ENCODE peak calls at places on chromosomes 5 and 9, in six cellular contexts. E is NB4; K is H54; B is stimulated activated CD4-positive, alpha-beta T cell treated with anti-CD3 and anti-CD28 coated beads, Interleukin-12 subunit alpha, Interleukin-12 subunit beta, amount 100 ng/mL, for 24 hours; I is chondrocyte; X is cardiac fibroblast. U is an unnamed sample.

GRCh38 chr5:138287252-138287651 is 12.8 kb upstream of the GFRA3 start:
- DNase-seq in E (peak), K (no peak), B (no peak), I (no peak), X (no peak), U (peak)

GRCh38 chr9:133781828-133782135 is 43.6 kb upstream of the SARDH start:
- DNase-seq in E (no peak), K (no peak), B (no peak), I (peak), X (no peak), U (no peak)

GRCh38 chr5:123454236-123454911 is 31.2 kb upstream of the CEP120 start:
- DNase-seq in E (peak), K (no peak), B (no peak), I (no peak), X (peak), U (no peak)

GRCh38 chr5:128146671-128147070 is 63.1 kb downstream of the SLC12A2 start:
- DNase-seq in E (no peak), K (no peak), B (no peak), I (no peak), X (no peak), U (no peak)

GRCh38 chr9:124869466-124869985 is 7.6 kb downstream of the ARPC5L start:
- DNase-seq in E (peak), K (no peak), B (no peak), I (no peak), X (no peak), U (no peak)

GRCh38 chr9:17928768-17929167 is 349.9 kb downstream of the SH3GL2 start:
- DNase-seq in E (no peak), K (no peak), B (no peak), I (no peak), X (no peak), U (no peak)

GRCh38 chr5:160266752-160267345 is 37.5 kb downstream of the FABP6 start:
- DNase-seq in E (no peak), K (no peak), B (no peak), I (no peak), X (no peak), U (no peak)

GRCh38 chr5:38404667-38405276 is 146.4 kb downstream of the EGFLAM start:
- DNase-seq in E (no peak), K (no peak), B (no peak), I (no peak), X (no peak), U (no peak)

GRCh38 chr5:36177715-36178556 is 26.0 kb downstream of the SKP2 start:
- DNase-seq in E (peak), K (no peak), B (no peak), I (no peak), X (peak), U (peak)

GRCh38 chr5:31581498-31582099 is 49.5 kb downstream of the C5orf22 start:
- DNase-seq in E (peak), K (no peak), B (no peak), I (no peak), X (peak), U (peak)

GRCh38 chr5:179257190-179257741 is 88.0 kb downstream of the ADAMTS2 start:
- DNase-seq in E (no peak), K (no peak), B (no peak), I (peak), X (no peak), U (no peak)

GRCh38 chr9:37381094-37381741 is 41.3 kb upstream of the GRHPR start:
- DNase-seq in E (no peak), K (no peak), B (no peak), I (no peak), X (no peak), U (no peak)

GRCh38 chr5:93053825-93054224 is 527.2 kb downstream of the NR2F1-AS1 start:
- DNase-seq in E (peak), K (no peak), B (no peak), I (no peak), X (peak), U (no peak)

GRCh38 chr9:117771162-117771561 is 67.0 kb downstream of the TLR4 start:
- DNase-seq in E (no peak), K (no peak), B (no peak), I (no peak), X (no peak), U (no peak)